ENCODE peak calls at places on chromosomes 4 and X, in five cellular contexts. One of them, this sample, is unnamed.

GRCh38 chr4:112296949-112297483 is at the start of gene ALPK1:
- DNase-seq in mesenchymal stem cell: peak
- DNase-seq in neuronal stem cell: no peak
- DNase-seq in mesendoderm: no peak
- DNase-seq in H9: no peak
- DNase-seq in this sample: peak

GRCh38 chr4:87965501-87965975 is 10.0 kb upstream of the SPP1 start:
- DNase-seq in H9: peak
- DNase-seq in neuronal stem cell: no peak
- DNase-seq in mesendoderm: no peak
- DNase-seq in mesenchymal stem cell: no peak
- DNase-seq in this sample: no peak

GRCh38 chr4:168541608-168541953 is 44.7 kb downstream of the PALLD start:
- DNase-seq in H9: no peak
- DNase-seq in neuronal stem cell: no peak
- DNase-seq in mesenchymal stem cell: no peak
- DNase-seq in mesendoderm: no peak
- DNase-seq in this sample: no peak

GRCh38 chr4:28373601-28374000 is 1513.0 kb downstream of the STIM2 start:
- DNase-seq in mesenchymal stem cell: no peak
- DNase-seq in neuronal stem cell: no peak
- DNase-seq in mesendoderm: no peak
- DNase-seq in H9: no peak
- DNase-seq in this sample: no peak

GRCh38 chrX:123731987-123732678 is 719 bp downstream of the THOC2 start:
- DNase-seq in mesenchymal stem cell: peak
- DNase-seq in mesendoderm: peak
- DNase-seq in neuronal stem cell: no peak
- DNase-seq in H9: no peak
- DNase-seq in this sample: peak

GRCh38 chr4:13907255-13907751 is 279.8 kb upstream of the BOD1L1 start:
- DNase-seq in neuronal stem cell: no peak
- DNase-seq in mesendoderm: peak
- DNase-seq in H9: no peak
- DNase-seq in mesenchymal stem cell: peak
- DNase-seq in this sample: peak

GRCh38 chr4:73702796-73703287 is 37.5 kb upstream of the CXCL8 start:
- DNase-seq in neuronal stem cell: no peak
- DNase-seq in mesenchymal stem cell: no peak
- DNase-seq in H9: no peak
- DNase-seq in mesendoderm: no peak
- DNase-seq in this sample: no peak

GRCh38 chr4:6321361-6321760 is 51.7 kb downstream of the WFS1 start:
- DNase-seq in neuronal stem cell: no peak
- DNase-seq in mesenchymal stem cell: no peak
- DNase-seq in H9: no peak
- DNase-seq in mesendoderm: no peak
- DNase-seq in this sample: no peak

GRCh38 chr4:81453024-81453423 is 18.7 kb downstream of the RASGEF1B start:
- DNase-seq in H9: no peak
- DNase-seq in neuronal stem cell: no peak
- DNase-seq in mesendoderm: peak
- DNase-seq in mesenchymal stem cell: no peak
- DNase-seq in this sample: no peak

GRCh38 chrX:16444353-16444752 is 205.6 kb upstream of the S100G start:
- DNase-seq in neuronal stem cell: no peak
- DNase-seq in mesendoderm: no peak
- DNase-seq in mesenchymal stem cell: no peak
- DNase-seq in H9: no peak
- DNase-seq in this sample: no peak

GRCh38 chrX:1212532-1212931 is at the start of gene CRLF2:
- DNase-seq in mesenchymal stem cell: peak
- DNase-seq in neuronal stem cell: no peak
- DNase-seq in mesendoderm: no peak
- DNase-seq in H9: no peak
- DNase-seq in this sample: peak

GRCh38 chr4:47071863-47072441 is 40.6 kb downstream of the GABRB1 start:
- DNase-seq in mesendoderm: no peak
- DNase-seq in neuronal stem cell: no peak
- DNase-seq in H9: no peak
- DNase-seq in mesenchymal stem cell: peak
- DNase-seq in this sample: no peak

GRCh38 chr4:153467897-153468262 is 1.7 kb downstream of the TMEM131L start:
- DNase-seq in mesendoderm: no peak
- DNase-seq in H9: no peak
- DNase-seq in neuronal stem cell: no peak
- DNase-seq in mesenchymal stem cell: peak
- DNase-seq in this sample: no peak

GRCh38 chr4:5399790-5400421 is 308.5 kb downstream of the EVC2 start:
- DNase-seq in mesendoderm: peak
- DNase-seq in mesenchymal stem cell: peak
- DNase-seq in neuronal stem cell: peak
- DNase-seq in H9: peak
- DNase-seq in this sample: peak

GRCh38 chr4:153987291-153987690 is 198.4 kb upstream of the SFRP2 start:
- DNase-seq in mesendoderm: peak
- DNase-seq in neuronal stem cell: no peak
- DNase-seq in mesenchymal stem cell: peak
- DNase-seq in H9: no peak
- DNase-seq in this sample: no peak

GRCh38 chrX:50860518-50860917 is 46.5 kb upstream of the SHROOM4 start:
- DNase-seq in mesenchymal stem cell: no peak
- DNase-seq in H9: no peak
- DNase-seq in mesendoderm: no peak
- DNase-seq in neuronal stem cell: no peak
- DNase-seq in this sample: no peak

GRCh38 chrX:110414679-110415439 is 56.2 kb downstream of the RTL9 start:
- DNase-seq in mesenchymal stem cell: peak
- DNase-seq in mesendoderm: no peak
- DNase-seq in H9: no peak
- DNase-seq in neuronal stem cell: no peak
- DNase-seq in this sample: no peak

GRCh38 chr4:113976937-113977855 is 2.3 kb downstream of the ARSJ start:
- DNase-seq in H9: no peak
- DNase-seq in mesenchymal stem cell: peak
- DNase-seq in mesendoderm: no peak
- DNase-seq in neuronal stem cell: no peak
- DNase-seq in this sample: no peak

GRCh38 chrX:71304561-71304960 is 3.0 kb downstream of the ITGB1BP2 start:
- DNase-seq in mesenchymal stem cell: no peak
- DNase-seq in mesendoderm: no peak
- DNase-seq in H9: no peak
- DNase-seq in neuronal stem cell: no peak
- DNase-seq in this sample: no peak

GRCh38 chr4:108477527-108478108 is 142.8 kb upstream of the RPL34 start:
- DNase-seq in neuronal stem cell: no peak
- DNase-seq in H9: no peak
- DNase-seq in mesendoderm: no peak
- DNase-seq in mesenchymal stem cell: no peak
- DNase-seq in this sample: no peak

GRCh38 chr4:79390890-79391289 is 17.1 kb downstream of the GK2 start:
- DNase-seq in mesenchymal stem cell: no peak
- DNase-seq in neuronal stem cell: no peak
- DNase-seq in mesendoderm: no peak
- DNase-seq in H9: no peak
- DNase-seq in this sample: no peak

GRCh38 chrX:27085346-27085745 is 377.8 kb downstream of the PPP4R3C start:
- DNase-seq in mesenchymal stem cell: no peak
- DNase-seq in H9: no peak
- DNase-seq in neuronal stem cell: no peak
- DNase-seq in mesendoderm: no peak
- DNase-seq in this sample: no peak

GRCh38 chr4:152162331-152162697 is 373.6 kb downstream of the FBXW7 start:
- DNase-seq in H9: no peak
- DNase-seq in mesendoderm: no peak
- DNase-seq in neuronal stem cell: no peak
- DNase-seq in mesenchymal stem cell: no peak
- DNase-seq in this sample: no peak

GRCh38 chr4:173880897-173881296 is 350.9 kb upstream of the HAND2 start:
- DNase-seq in mesenchymal stem cell: no peak
- DNase-seq in mesendoderm: no peak
- DNase-seq in neuronal stem cell: no peak
- DNase-seq in H9: no peak
- DNase-seq in this sample: no peak

GRCh38 chr4:98283219-98284199 is 22.3 kb downstream of the RAP1GDS1 start:
- DNase-seq in neuronal stem cell: no peak
- DNase-seq in H9: no peak
- DNase-seq in mesenchymal stem cell: no peak
- DNase-seq in mesendoderm: no peak
- DNase-seq in this sample: no peak

GRCh38 chrX:141278306-141278705 is 36.0 kb upstream of the SPANXC start:
- DNase-seq in neuronal stem cell: peak
- DNase-seq in mesendoderm: peak
- DNase-seq in H9: peak
- DNase-seq in mesenchymal stem cell: peak
- DNase-seq in this sample: peak

GRCh38 chr4:37453004-37453360 is 208.4 kb downstream of the NWD2 start:
- DNase-seq in mesendoderm: peak
- DNase-seq in H9: peak
- DNase-seq in neuronal stem cell: peak
- DNase-seq in mesenchymal stem cell: peak
- DNase-seq in this sample: peak

GRCh38 chr4:174217273-174218126 is 66.0 kb downstream of the FBXO8 start:
- DNase-seq in mesenchymal stem cell: peak
- DNase-seq in neuronal stem cell: peak
- DNase-seq in H9: no peak
- DNase-seq in mesendoderm: peak
- DNase-seq in this sample: no peak

GRCh38 chr4:82287720-82288119 is 86.1 kb downstream of the HNRNPD start:
- DNase-seq in neuronal stem cell: no peak
- DNase-seq in mesenchymal stem cell: no peak
- DNase-seq in H9: no peak
- DNase-seq in mesendoderm: no peak
- DNase-seq in this sample: no peak

GRCh38 chr4:99473131-99473530 is 37.7 kb upstream of the C4orf17 start:
- DNase-seq in neuronal stem cell: no peak
- DNase-seq in H9: no peak
- DNase-seq in mesenchymal stem cell: no peak
- DNase-seq in mesendoderm: no peak
- DNase-seq in this sample: peak

GRCh38 chr4:19807505-19807904 is 444.2 kb upstream of the SLIT2 start:
- DNase-seq in mesenchymal stem cell: peak
- DNase-seq in H9: no peak
- DNase-seq in neuronal stem cell: no peak
- DNase-seq in mesendoderm: peak
- DNase-seq in this sample: no peak

GRCh38 chr4:73917081-73917501 is 47.9 kb downstream of the CXCL1 start:
- DNase-seq in mesenchymal stem cell: peak
- DNase-seq in mesendoderm: no peak
- DNase-seq in neuronal stem cell: no peak
- DNase-seq in H9: no peak
- DNase-seq in this sample: peak

GRCh38 chrX:77493677-77494553 is 46.7 kb downstream of the FGF16 start:
- DNase-seq in neuronal stem cell: peak
- DNase-seq in mesenchymal stem cell: peak
- DNase-seq in mesendoderm: peak
- DNase-seq in H9: peak
- DNase-seq in this sample: peak

DNA sequence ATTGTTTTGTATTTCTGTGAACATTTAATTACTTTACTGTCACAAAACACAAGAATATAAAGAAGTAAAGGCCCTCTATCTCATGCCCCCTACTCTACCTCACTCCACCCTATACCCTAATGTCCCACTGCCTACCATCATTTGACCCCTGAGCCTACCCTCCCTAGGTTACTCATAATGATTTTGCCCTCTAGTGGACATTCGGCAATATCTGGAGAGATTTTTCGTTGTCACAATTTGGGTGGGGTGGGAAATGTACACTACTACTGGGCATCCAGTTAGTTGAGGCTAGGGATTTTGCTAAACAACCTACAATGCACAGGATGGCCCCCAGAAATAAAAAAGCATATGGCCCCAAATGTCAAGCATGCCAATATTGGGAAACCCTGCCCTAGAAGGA is 10.2 kb downstream of the TEX13A start:
- DNase-seq in neuronal stem cell: no peak
- DNase-seq in mesenchymal stem cell: no peak
- DNase-seq in mesendoderm: no peak
- DNase-seq in H9: no peak
- DNase-seq in this sample: no peak
- H3K4ac ChIP-seq in neuronal stem cell: no peak
- H3K4ac ChIP-seq in mesenchymal stem cell: no peak
- H3K4ac ChIP-seq in mesendoderm: no peak
- H3K4ac ChIP-seq in H9: no peak
- H3K4ac ChIP-seq in this sample: no peak

GRCh38 chrX:10167573-10167972 is 10.8 kb downstream of the CLCN4 start:
- DNase-seq in neuronal stem cell: no peak
- DNase-seq in H9: no peak
- DNase-seq in mesenchymal stem cell: no peak
- DNase-seq in mesendoderm: no peak
- DNase-seq in this sample: no peak
- H3K27ac ChIP-seq in neuronal stem cell: no peak
- H3K27ac ChIP-seq in H9: no peak
- H3K27ac ChIP-seq in mesenchymal stem cell: no peak
- H3K27ac ChIP-seq in mesendoderm: no peak
- H3K27ac ChIP-seq in this sample: no peak

GRCh38 chr4:7627251-7628250 is 192.8 kb upstream of the PSAPL1 start:
- DNase-seq in mesendoderm: no peak
- DNase-seq in mesenchymal stem cell: no peak
- DNase-seq in H9: no peak
- DNase-seq in neuronal stem cell: no peak
- DNase-seq in this sample: no peak

GRCh38 chr4:7630559-7631287 is 196.0 kb upstream of the PSAPL1 start:
- DNase-seq in H9: no peak
- DNase-seq in neuronal stem cell: no peak
- DNase-seq in mesendoderm: no peak
- DNase-seq in mesenchymal stem cell: peak
- DNase-seq in this sample: no peak

GRCh38 chr4:7631288-7631633 is 196.5 kb upstream of the PSAPL1 start:
- DNase-seq in mesendoderm: no peak
- DNase-seq in neuronal stem cell: no peak
- DNase-seq in mesenchymal stem cell: no peak
- DNase-seq in H9: no peak
- DNase-seq in this sample: no peak

GRCh38 chr4:7628432-7628831 is 193.7 kb upstream of the PSAPL1 start:
- DNase-seq in H9: no peak
- DNase-seq in mesendoderm: no peak
- DNase-seq in neuronal stem cell: no peak
- DNase-seq in mesenchymal stem cell: no peak
- DNase-seq in this sample: no peak

DNA sequence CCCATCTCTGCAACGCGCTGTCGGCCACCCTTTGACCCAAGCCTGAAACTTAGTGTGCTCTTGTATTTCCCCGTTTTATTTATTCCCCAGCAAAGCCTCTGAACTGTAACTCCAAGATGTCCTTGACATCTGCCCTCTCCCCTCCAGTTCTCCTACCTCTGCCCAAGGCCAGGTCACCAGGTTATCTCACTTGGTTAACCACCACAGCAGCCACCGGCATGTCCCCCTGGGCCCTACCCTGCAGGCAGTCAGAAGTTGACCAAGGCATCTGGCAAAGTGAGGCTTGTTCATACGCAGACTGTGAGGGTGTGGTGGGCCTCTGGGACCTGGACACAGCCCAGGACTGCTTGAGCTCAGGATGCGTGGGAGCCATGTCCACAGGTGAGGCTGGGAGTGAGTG is 195.1 kb upstream of the PSAPL1 start:
- DNase-seq in mesendoderm: no peak
- DNase-seq in neuronal stem cell: no peak
- DNase-seq in mesenchymal stem cell: no peak
- DNase-seq in H9: no peak
- DNase-seq in this sample: no peak
- H3K4ac ChIP-seq in mesendoderm: no peak
- H3K4ac ChIP-seq in neuronal stem cell: no peak
- H3K4ac ChIP-seq in mesenchymal stem cell: no peak
- H3K4ac ChIP-seq in H9: no peak
- H3K4ac ChIP-seq in this sample: no peak

GRCh38 chrX:18887821-18888205 is 96.1 kb downstream of the PHKA2 start:
- DNase-seq in mesendoderm: no peak
- DNase-seq in neuronal stem cell: no peak
- DNase-seq in H9: no peak
- DNase-seq in mesenchymal stem cell: no peak
- DNase-seq in this sample: no peak
- H3K27ac ChIP-seq in mesendoderm: no peak
- H3K27ac ChIP-seq in neuronal stem cell: no peak
- H3K27ac ChIP-seq in H9: no peak
- H3K27ac ChIP-seq in mesenchymal stem cell: no peak
- H3K27ac ChIP-seq in this sample: no peak

This sample was measured in trophoblast cell.